ENCODE peak calls at places on chromosomes 5 and 9, in four cellular contexts. O is HCT116, A is IMR-90, K is A549. W is an unnamed sample.

GRCh38 chr5:175683921-175684320 is 26.1 kb downstream of the HRH2 start:
- DNase-seq in O (no peak), A (no peak), K (no peak), W (no peak)

GRCh38 chr5:149206524-149207141 is 65.0 kb upstream of the AFAP1L1 start:
- DNase-seq in O (no peak), A (peak), K (no peak), W (no peak)

GRCh38 chr5:180484813-180485212 is 9.4 kb upstream of the CNOT6 start:
- DNase-seq in O (no peak), A (no peak), K (no peak), W (no peak)

GRCh38 chr5:96855041-96855872 is 21.0 kb upstream of the ERAP2 start:
- DNase-seq in O (no peak), A (peak), K (no peak), W (no peak)

GRCh38 chr9:116087246-116087645 is 66.3 kb upstream of the PAPPA start:
- DNase-seq in O (no peak), A (peak), K (peak), W (no peak)

GRCh38 chr5:142248853-142249462 is 75.9 kb downstream of the SPRY4 start:
- DNase-seq in O (no peak), A (peak), K (no peak), W (no peak)

GRCh38 chr9:15501803-15502202 is 9.0 kb downstream of the PSIP1 start:
- DNase-seq in O (no peak), A (no peak), K (no peak), W (no peak)

GRCh38 chr5:170573119-170573518 is 69.3 kb downstream of the KCNIP1 start:
- DNase-seq in O (no peak), A (no peak), K (no peak), W (no peak)

GRCh38 chr9:83919111-83919510 is 2.1 kb downstream of the KIF27 start:
- DNase-seq in O (no peak), A (no peak), K (no peak), W (no peak)

GRCh38 chr9:114895605-114896004 is 34.8 kb downstream of the TNFSF8 start:
- DNase-seq in O (no peak), A (peak), K (no peak), W (no peak)

GRCh38 chr9:109922617-109923260 is 142.7 kb downstream of the PALM2AKAP2 start:
- DNase-seq in O (no peak), A (no peak), K (no peak), W (no peak)

GRCh38 chr5:7478459-7478858 is 82.5 kb downstream of the ADCY2 start:
- DNase-seq in O (no peak), A (no peak), K (no peak), W (no peak)

GRCh38 chr5:78007232-78007631 is 231.1 kb upstream of the TBCA start:
- DNase-seq in O (no peak), A (no peak), K (no peak), W (no peak)

GRCh38 chr5:114191441-114191840 is 170.4 kb upstream of the KCNN2 start:
- DNase-seq in O (no peak), A (peak), K (no peak), W (no peak)

GRCh38 chr5:117455236-117456233 is 880.9 kb upstream of the SEMA6A start:
- DNase-seq in O (peak), A (no peak), K (no peak), W (no peak)

GRCh38 chr5:140261403-140262171 is 41.3 kb downstream of the PFDN1 start:
- DNase-seq in O (peak), A (peak), K (peak), W (peak)

GRCh38 chr5:41087461-41087860 is 16.3 kb upstream of the MROH2B start:
- DNase-seq in O (no peak), A (peak), K (no peak), W (no peak)

GRCh38 chr9:121699271-121700164 is 48.1 kb downstream of the DAB2IP start:
- DNase-seq in O (no peak), A (peak), K (no peak), W (peak)

GRCh38 chr5:121725450-121725849 is 126.2 kb upstream of the FTMT start:
- DNase-seq in O (no peak), A (no peak), K (no peak), W (no peak)

GRCh38 chr5:175597718-175598117 is 60.2 kb upstream of the HRH2 start:
- DNase-seq in O (no peak), A (no peak), K (no peak), W (no peak)

GRCh38 chr9:133463234-133463863 is 3.6 kb downstream of the CACFD1 start:
- DNase-seq in O (no peak), A (no peak), K (peak), W (no peak)

GRCh38 chr9:4339783-4340335 is 40.0 kb upstream of the GLIS3 start:
- DNase-seq in O (no peak), A (peak), K (peak), W (no peak)

GRCh38 chr9:4349841-4350418 is 50.1 kb upstream of the GLIS3 start:
- DNase-seq in O (no peak), A (no peak), K (no peak), W (no peak)

GRCh38 chr9:4346111-4346510 is 46.2 kb upstream of the GLIS3 start:
- DNase-seq in O (no peak), A (no peak), K (no peak), W (no peak)

GRCh38 chr9:4341554-4341953 is 41.7 kb upstream of the GLIS3 start:
- DNase-seq in O (no peak), A (no peak), K (no peak), W (no peak)

GRCh38 chr9:4344946-4345345 is 45.1 kb upstream of the GLIS3 start:
- DNase-seq in O (no peak), A (no peak), K (no peak), W (no peak)
- TF ChIP-seq POLR2A in O (no peak), A (no peak), K (no peak), W (no peak)

DNA sequence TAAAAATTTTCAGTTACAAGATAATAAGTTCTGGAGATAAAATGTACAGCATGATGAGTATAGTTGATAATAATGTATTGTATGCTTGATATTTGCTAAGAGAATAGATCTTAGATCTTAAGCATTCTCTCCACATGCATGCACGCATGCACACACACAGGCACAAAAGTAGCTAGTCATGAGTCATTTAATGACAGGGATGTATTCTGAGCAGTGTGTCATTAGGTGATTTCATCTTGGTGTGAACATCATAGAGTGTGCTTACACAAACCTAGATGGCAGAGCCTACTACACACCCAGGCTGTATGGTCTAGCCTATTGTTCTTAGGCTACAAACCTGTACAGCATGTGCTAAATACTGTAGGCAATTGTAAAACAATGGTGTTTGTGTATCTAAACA is 124.2 kb downstream of the PTTG1 start:
- DNase-seq in O (no peak), A (no peak), K (no peak), W (no peak)
- TF ChIP-seq POLR2A in O (no peak), A (no peak), K (no peak), W (no peak)

GRCh38 chr9:137749511-137749910 is 128.1 kb upstream of the CACNA1B start:
- DNase-seq in O (no peak), A (no peak), K (no peak), W (no peak)

GRCh38 chr9:137750563-137750962 is 127.0 kb upstream of the CACNA1B start:
- DNase-seq in O (no peak), A (no peak), K (no peak), W (no peak)

GRCh38 chr9:137748741-137749140 is 128.8 kb upstream of the CACNA1B start:
- DNase-seq in O (no peak), A (no peak), K (no peak), W (no peak)

GRCh38 chr9:137751616-137752015 is 126.0 kb upstream of the CACNA1B start:
- DNase-seq in O (no peak), A (no peak), K (no peak), W (no peak)

DNA sequence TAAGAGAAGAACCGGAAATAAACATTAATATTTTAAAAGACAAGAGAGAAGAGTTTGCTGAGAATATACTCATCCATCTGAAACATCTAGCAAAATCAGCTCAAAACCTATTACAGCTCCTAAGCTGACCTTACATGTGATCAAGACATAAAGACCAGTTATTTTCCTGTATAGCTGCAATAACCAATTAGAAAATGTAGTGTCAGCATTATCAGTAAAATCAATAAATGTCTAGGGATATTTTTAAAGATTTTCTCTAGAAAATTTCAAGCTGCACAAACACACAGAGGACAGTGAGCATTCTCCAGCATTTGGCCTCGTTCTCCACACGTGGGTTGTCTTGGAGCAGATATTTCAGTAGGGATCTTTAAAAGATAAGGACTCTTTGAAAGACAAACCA is 127.6 kb upstream of the CACNA1B start:
- DNase-seq in O (no peak), A (no peak), K (no peak), W (no peak)
- TF ChIP-seq POLR2A in O (no peak), A (no peak), K (no peak), W (no peak)

DNA sequence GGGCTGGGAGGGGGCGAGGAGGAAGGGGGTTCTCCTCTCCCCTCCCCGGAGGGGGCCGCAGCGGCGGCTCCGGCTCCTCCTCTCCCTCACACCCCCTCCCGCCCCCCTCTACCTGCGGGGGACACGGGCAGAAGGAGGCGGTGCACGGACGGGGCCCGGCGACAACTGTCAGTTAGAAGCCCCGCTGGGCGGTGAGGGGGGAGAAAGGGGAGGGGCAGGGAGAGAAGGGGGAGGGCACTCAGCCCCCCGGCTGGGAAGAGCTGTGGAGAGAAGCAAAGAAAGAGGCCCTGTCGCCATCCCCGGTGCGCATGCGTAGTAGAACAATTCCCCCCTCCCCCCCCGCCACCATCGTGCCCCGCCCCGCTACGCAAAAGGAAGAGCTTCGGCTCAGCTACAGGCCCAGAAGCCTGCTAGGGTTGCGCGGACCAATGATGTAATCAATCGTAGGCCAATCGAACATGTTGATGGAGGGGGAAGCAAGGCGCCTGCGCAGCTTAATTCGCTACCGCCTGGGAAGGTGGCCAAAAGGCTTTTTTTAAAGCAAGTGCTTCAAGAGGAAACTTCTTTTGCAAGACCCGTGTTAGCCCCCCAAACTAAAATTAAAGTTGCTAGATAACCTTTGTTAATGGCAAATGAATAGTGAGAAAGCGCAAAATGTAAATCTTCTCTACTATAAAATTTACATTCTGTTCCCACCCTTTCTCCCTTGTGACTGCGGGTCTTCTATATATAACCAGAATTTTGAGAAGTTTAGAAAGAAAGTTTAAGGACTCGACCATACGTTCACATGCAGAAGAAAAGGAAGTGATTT is 7.0 kb downstream of the RANBP6 start:
- DNase-seq in O (peak), A (peak), K (peak), W (peak)
- TF ChIP-seq POLR2A in O (no peak), A (no peak), K (no peak), W (no peak)

GRCh38 chr5:130138406-130139060 is 234.3 kb downstream of the CHSY3 start:
- DNase-seq in O (no peak), A (no peak), K (no peak), W (no peak)

GRCh38 chr5:130136300-130136699 is 232.0 kb downstream of the CHSY3 start:
- DNase-seq in O (no peak), A (no peak), K (no peak), W (no peak)

DNA sequence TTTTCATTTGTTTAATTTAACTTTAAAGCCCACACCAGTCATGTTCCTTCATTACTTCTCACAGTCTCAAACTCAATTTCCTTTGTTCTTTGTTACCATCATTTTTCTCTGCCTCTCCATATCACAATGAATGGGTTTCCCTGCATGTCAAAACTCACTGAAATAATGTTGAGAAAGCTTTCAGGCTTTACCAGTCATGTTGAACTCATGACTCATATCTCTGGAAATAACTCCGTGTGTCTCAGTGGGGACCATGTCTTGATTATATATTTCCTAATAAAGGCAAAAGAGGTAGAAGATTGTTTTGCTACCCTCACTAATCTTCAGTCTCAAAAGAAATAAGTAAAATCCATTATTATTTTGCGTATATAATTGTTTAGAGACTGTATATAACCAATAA is 231.2 kb downstream of the CHSY3 start:
- DNase-seq in O (no peak), A (peak), K (no peak), W (no peak)
- TF ChIP-seq POLR2A in O (no peak), A (no peak), K (no peak), W (no peak)

GRCh38 chr9:129139233-129139992 is 28.2 kb downstream of the PTPA start:
- DNase-seq in O (peak), A (peak), K (peak), W (peak)

GRCh38 chr9:129142115-129142514 is 30.9 kb downstream of the PTPA start:
- DNase-seq in O (no peak), A (no peak), K (no peak), W (no peak)

GRCh38 chr9:129139993-129140396 is 28.8 kb downstream of the PTPA start:
- DNase-seq in O (peak), A (peak), K (peak), W (peak)

GRCh38 chr9:129141066-129142041 is 30.1 kb downstream of the PTPA start:
- DNase-seq in O (no peak), A (peak), K (no peak), W (no peak)

GRCh38 chr9:129140397-129141065 is 29.3 kb downstream of the PTPA start:
- DNase-seq in O (no peak), A (peak), K (no peak), W (no peak)
- TF ChIP-seq POLR2A in O (peak), A (no peak), K (peak), W (peak)

GRCh38 chr9:94157408-94157801 is 73.1 kb downstream of the PTPDC1 start:
- DNase-seq in O (no peak), A (no peak), K (no peak), W (no peak)

GRCh38 chr9:94153905-94154304 is 69.6 kb downstream of the PTPDC1 start:
- DNase-seq in O (no peak), A (no peak), K (no peak), W (no peak)

GRCh38 chr9:94160594-94161501 is 76.6 kb downstream of the PTPDC1 start:
- DNase-seq in O (peak), A (no peak), K (no peak), W (no peak)

GRCh38 chr9:94159069-94159915 is 75.0 kb downstream of the PTPDC1 start:
- DNase-seq in O (no peak), A (no peak), K (no peak), W (no peak)

GRCh38 chr9:94156549-94157407 is 72.5 kb downstream of the PTPDC1 start:
- DNase-seq in O (no peak), A (peak), K (peak), W (no peak)
- TF ChIP-seq POLR2A in O (no peak), A (no peak), K (no peak), W (no peak)

GRCh38 chr9:131502781-131503625 is at the start of gene POMT1:
- DNase-seq in O (peak), A (peak), K (peak), W (peak)
- TF ChIP-seq POLR2A in O (peak), A (no peak), K (peak), W (peak)